ENCODE peak calls at places on chromosomes 4 and X, in eight cellular contexts. T, J, H, V, D, B, S and O are unnamed samples.

GRCh38 chr4:184684491-184685189 is 35.1 kb downstream of the PRIMPOL start:
- DNase-seq in T (no peak), J (no peak), H (peak), V (no peak), D (no peak), B (no peak), S (peak), O (no peak)

GRCh38 chr4:105399535-105400161 is 74.2 kb downstream of the PPA2 start:
- DNase-seq in T (no peak), J (no peak), H (peak), V (peak), D (peak), B (no peak), S (peak), O (peak)

GRCh38 chrX:133794151-133794550 is 191.2 kb downstream of the GPC3 start:
- DNase-seq in T (no peak), J (no peak), H (no peak), V (no peak), D (no peak), B (no peak), S (no peak), O (no peak)

GRCh38 chrX:21355831-21356230 is 18.4 kb upstream of the CNKSR2 start:
- DNase-seq in T (no peak), J (no peak), H (no peak), V (no peak), D (no peak), B (no peak), S (no peak), O (no peak)

GRCh38 chrX:17744896-17745523 is 7.7 kb downstream of the SCML1 start:
- DNase-seq in T (no peak), J (no peak), H (no peak), V (no peak), D (no peak), B (no peak), S (peak), O (no peak)

GRCh38 chr4:88759039-88759631 is 61.5 kb upstream of the NAP1L5 start:
- DNase-seq in T (no peak), J (no peak), H (peak), V (peak), D (no peak), B (no peak), S (no peak), O (peak)

GRCh38 chr4:158997660-158998349 is 105.1 kb upstream of the RAPGEF2 start:
- DNase-seq in T (no peak), J (no peak), H (no peak), V (no peak), D (no peak), B (no peak), S (no peak), O (no peak)

GRCh38 chr4:57424231-57424897 is 314.2 kb upstream of the IGFBP7 start:
- DNase-seq in T (no peak), J (no peak), H (peak), V (peak), D (peak), B (no peak), S (no peak), O (peak)

GRCh38 chrX:38275615-38276014 is 51.7 kb downstream of the RPGR start:
- DNase-seq in T (no peak), J (no peak), H (peak), V (peak), D (peak), B (no peak), S (peak), O (peak)

GRCh38 chr4:41998019-41998418 is 7.7 kb downstream of the SLC30A9 start:
- DNase-seq in T (no peak), J (no peak), H (no peak), V (no peak), D (no peak), B (no peak), S (no peak), O (no peak)

GRCh38 chr4:75922588-75922987 is 18.2 kb downstream of the NAAA start:
- DNase-seq in T (no peak), J (no peak), H (no peak), V (no peak), D (no peak), B (no peak), S (no peak), O (no peak)

GRCh38 chrX:140099221-140099620 is 133.9 kb upstream of the CXorf66 start:
- DNase-seq in T (no peak), J (no peak), H (no peak), V (no peak), D (no peak), B (no peak), S (no peak), O (no peak)

GRCh38 chr4:100843897-100844296 is 326.1 kb upstream of the EMCN start:
- DNase-seq in T (no peak), J (no peak), H (no peak), V (no peak), D (no peak), B (no peak), S (no peak), O (peak)

GRCh38 chrX:28491941-28492340 is 95.3 kb upstream of the IL1RAPL1 start:
- DNase-seq in T (no peak), J (no peak), H (peak), V (no peak), D (no peak), B (no peak), S (no peak), O (no peak)

GRCh38 chr4:112266823-112267222 is 18.9 kb downstream of the TIFA start:
- DNase-seq in T (no peak), J (no peak), H (peak), V (peak), D (no peak), B (no peak), S (peak), O (peak)

GRCh38 chr4:20391224-20391623 is 139.5 kb downstream of the SLIT2 start:
- DNase-seq in T (no peak), J (no peak), H (peak), V (peak), D (no peak), B (no peak), S (no peak), O (peak)

GRCh38 chr4:6560416-6561172 is 14.4 kb upstream of the MAN2B2 start:
- DNase-seq in T (no peak), J (no peak), H (no peak), V (no peak), D (no peak), B (no peak), S (no peak), O (peak)

GRCh38 chr4:110633358-110634319 is 10.8 kb upstream of the PITX2 start:
- DNase-seq in T (no peak), J (peak), H (no peak), V (no peak), D (no peak), B (peak), S (no peak), O (no peak)

GRCh38 chr4:151356510-151356909 is 31.1 kb upstream of the SH3D19 start:
- DNase-seq in T (no peak), J (no peak), H (peak), V (no peak), D (peak), B (no peak), S (peak), O (peak)

GRCh38 chr4:165827018-165827417 is 46.0 kb upstream of the TLL1 start:
- DNase-seq in T (no peak), J (no peak), H (no peak), V (no peak), D (no peak), B (no peak), S (no peak), O (no peak)

GRCh38 chr4:13917010-13917409 is 289.5 kb upstream of the BOD1L1 start:
- DNase-seq in T (no peak), J (no peak), H (no peak), V (peak), D (peak), B (no peak), S (no peak), O (peak)

GRCh38 chr4:156085073-156085472 is 131.4 kb upstream of the CTSO start:
- DNase-seq in T (no peak), J (no peak), H (no peak), V (no peak), D (no peak), B (no peak), S (no peak), O (no peak)

GRCh38 chrX:153948847-153949819 is 4.7 kb upstream of the RENBP start:
- DNase-seq in T (no peak), J (no peak), H (no peak), V (no peak), D (no peak), B (peak), S (no peak), O (no peak)

GRCh38 chr4:101140228-101140627 is 207.1 kb downstream of the PPP3CA start:
- DNase-seq in T (no peak), J (no peak), H (no peak), V (no peak), D (no peak), B (no peak), S (no peak), O (no peak)

GRCh38 chr4:140866492-140867005 is 110.4 kb upstream of the TBC1D9 start:
- DNase-seq in T (no peak), J (no peak), H (no peak), V (no peak), D (no peak), B (no peak), S (no peak), O (peak)

GRCh38 chr4:98573791-98574190 is 84.6 kb downstream of the TSPAN5 start:
- DNase-seq in T (no peak), J (no peak), H (no peak), V (peak), D (peak), B (no peak), S (no peak), O (no peak)

GRCh38 chr4:119136541-119136940 is 909 bp downstream of the MYOZ2 start:
- DNase-seq in T (no peak), J (no peak), H (peak), V (no peak), D (no peak), B (no peak), S (no peak), O (no peak)

GRCh38 chr4:128861856-128862518 is 52.5 kb downstream of the JADE1 start:
- DNase-seq in T (no peak), J (peak), H (no peak), V (no peak), D (no peak), B (no peak), S (no peak), O (no peak)

GRCh38 chrX:6187256-6187655 is 41.4 kb downstream of the NLGN4X start:
- DNase-seq in T (no peak), J (no peak), H (no peak), V (no peak), D (no peak), B (no peak), S (no peak), O (no peak)

GRCh38 chr4:66837496-66837895 is 707.8 kb downstream of the CENPC start:
- DNase-seq in T (no peak), J (no peak), H (no peak), V (no peak), D (no peak), B (no peak), S (no peak), O (no peak)

GRCh38 chr4:114005569-114006442 is 26.4 kb upstream of the ARSJ start:
- DNase-seq in T (no peak), J (no peak), H (peak), V (peak), D (peak), B (no peak), S (no peak), O (peak)

GRCh38 chr4:126890994-126891393 is 741.8 kb upstream of the INTU start:
- DNase-seq in T (no peak), J (no peak), H (no peak), V (no peak), D (no peak), B (no peak), S (no peak), O (no peak)